ENCODE peak calls at places on chromosomes 3 and 15, in nine cellular contexts. E is Peyer's patch; V is brain microvascular endothelial cell; D is upper lobe of right lung; G is AG09319; A is thoracic aorta; K is coronary artery; F is endothelial cell; N is CD4-positive, alpha-beta T cell. P is an unnamed sample.

GRCh38 chr3:127970966-127971592 is 56.0 kb downstream of the KBTBD12 start:
- DNase-seq in K (no peak), D (no peak), E (no peak), N (no peak), G (peak), V (peak), F (no peak), A (no peak), P (peak)

GRCh38 chr3:180870008-180870733 is 42.3 kb upstream of the FXR1 start:
- DNase-seq in F (peak), K (no peak), E (no peak), N (no peak), V (no peak), G (peak), A (no peak), D (peak), P (peak)

GRCh38 chr3:150251654-150252053 is 156.4 kb upstream of the TSC22D2 start:
- DNase-seq in K (no peak), E (no peak), N (no peak), F (no peak), G (no peak), V (peak), D (no peak), A (no peak), P (peak)

GRCh38 chr15:66670698-66671580 is 31.1 kb upstream of the SMAD6 start:
- DNase-seq in F (peak), A (no peak), N (no peak), G (no peak), V (no peak), D (peak), K (no peak), E (peak), P (no peak)

GRCh38 chr15:48358229-48358641 is 27.0 kb downstream of the DUT start:
- DNase-seq in E (no peak), N (no peak), G (no peak), A (no peak), V (no peak), D (no peak), K (no peak), F (no peak), P (peak)

GRCh38 chr3:71857926-71858325 is 73.0 kb upstream of the PROK2 start:
- DNase-seq in N (no peak), D (no peak), G (no peak), A (no peak), F (no peak), E (no peak), V (no peak), K (no peak), P (no peak)

GRCh38 chr3:196604548-196604947 is 34.9 kb upstream of the NRROS start:
- DNase-seq in E (no peak), D (no peak), A (no peak), G (no peak), V (no peak), N (peak), F (no peak), K (no peak), P (no peak)

GRCh38 chr15:70963199-70963598 is 70.6 kb downstream of the LRRC49 start:
- DNase-seq in F (no peak), N (no peak), D (no peak), E (no peak), V (no peak), K (no peak), G (no peak), A (no peak), P (no peak)

GRCh38 chr3:138423316-138423715 is 11.1 kb upstream of the ESYT3 start:
- DNase-seq in G (no peak), K (no peak), N (no peak), A (no peak), E (no peak), F (no peak), V (no peak), D (no peak), P (no peak)

GRCh38 chr3:34206996-34207395 is 408.6 kb downstream of the PDCD6IP start:
- DNase-seq in K (no peak), V (peak), G (no peak), F (no peak), D (no peak), A (no peak), N (no peak), E (no peak), P (peak)

GRCh38 chr15:39131605-39132004 is 449.3 kb upstream of the THBS1 start:
- DNase-seq in E (no peak), N (no peak), A (no peak), F (no peak), K (no peak), V (no peak), G (no peak), D (no peak), P (no peak)

GRCh38 chr15:88902491-88902835 is 7.1 kb upstream of the HAPLN3 start:
- DNase-seq in K (no peak), F (no peak), A (no peak), E (no peak), V (no peak), N (no peak), D (no peak), G (no peak), P (no peak)

GRCh38 chr3:69848113-69848512 is 108.8 kb downstream of the MITF start:
- DNase-seq in E (no peak), F (no peak), N (no peak), A (no peak), G (no peak), K (no peak), V (no peak), D (no peak), P (no peak)

GRCh38 chr3:107543666-107544065 is 20.9 kb downstream of the BBX start:
- DNase-seq in A (no peak), F (no peak), K (no peak), D (no peak), G (no peak), V (no peak), E (no peak), N (no peak), P (peak)

GRCh38 chr3:123140591-123140990 is 61.2 kb upstream of the SEC22A start:
- DNase-seq in V (no peak), D (peak), F (no peak), K (no peak), E (no peak), N (no peak), G (no peak), A (no peak), P (no peak)

GRCh38 chr3:49701388-49702077 is 12.2 kb downstream of the RNF123 start:
- DNase-seq in F (peak), V (no peak), A (no peak), K (no peak), G (no peak), N (no peak), E (no peak), D (no peak), P (no peak)
- TF ChIP-seq CTCF in F (peak), V (peak), A (no peak), K (peak), G (peak), N (no peak), E (no peak), D (peak), P (peak)

GRCh38 chr3:17195856-17196604 is 311.3 kb downstream of the PLCL2 start:
- DNase-seq in D (no peak), V (no peak), N (no peak), F (no peak), A (no peak), K (no peak), E (no peak), G (no peak), P (peak)
- TF ChIP-seq CTCF in D (peak), V (no peak), N (no peak), F (no peak), A (peak), K (peak), E (no peak), G (peak), P (peak)

DNA sequence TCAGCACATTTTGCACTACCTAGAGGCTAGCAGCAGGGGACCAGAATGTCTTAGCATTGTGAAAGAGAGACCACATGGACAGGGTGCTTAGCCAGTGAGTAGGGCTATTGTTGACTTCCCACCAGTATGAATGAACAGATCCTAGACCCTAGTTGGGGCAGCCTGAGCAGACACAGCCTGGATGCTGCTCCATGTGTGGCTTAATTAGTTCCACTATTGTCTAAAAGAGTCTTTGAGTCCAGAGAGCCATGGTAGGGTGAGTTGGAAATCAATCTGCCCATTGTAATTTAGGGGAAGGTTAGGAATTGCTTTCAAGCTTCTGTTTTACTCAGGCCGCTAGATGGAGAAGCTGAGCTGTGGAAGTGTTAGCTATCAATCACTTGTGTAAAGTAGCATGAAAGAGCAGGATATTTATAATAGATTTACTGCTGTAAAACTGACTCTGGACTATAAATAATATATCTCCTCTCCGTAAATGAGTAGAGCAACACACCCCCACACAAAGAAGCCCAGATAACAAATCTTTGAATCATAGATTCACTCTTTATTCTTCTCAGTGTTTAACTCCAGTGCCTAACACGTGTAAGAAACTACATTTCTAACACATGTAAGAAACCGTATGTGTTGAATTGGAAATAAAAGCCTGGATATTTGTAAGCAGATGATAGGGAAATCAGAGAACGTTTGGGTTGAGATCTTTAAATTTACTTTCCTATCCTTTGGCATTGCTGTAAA is 4.1 kb upstream of the GCSAM start:
- DNase-seq in G (no peak), A (no peak), V (peak), E (no peak), F (peak), N (peak), K (no peak), D (no peak), P (peak)
- TF ChIP-seq CTCF in G (peak), A (no peak), V (peak), E (peak), F (peak), N (peak), K (no peak), D (peak), P (peak)

DNA sequence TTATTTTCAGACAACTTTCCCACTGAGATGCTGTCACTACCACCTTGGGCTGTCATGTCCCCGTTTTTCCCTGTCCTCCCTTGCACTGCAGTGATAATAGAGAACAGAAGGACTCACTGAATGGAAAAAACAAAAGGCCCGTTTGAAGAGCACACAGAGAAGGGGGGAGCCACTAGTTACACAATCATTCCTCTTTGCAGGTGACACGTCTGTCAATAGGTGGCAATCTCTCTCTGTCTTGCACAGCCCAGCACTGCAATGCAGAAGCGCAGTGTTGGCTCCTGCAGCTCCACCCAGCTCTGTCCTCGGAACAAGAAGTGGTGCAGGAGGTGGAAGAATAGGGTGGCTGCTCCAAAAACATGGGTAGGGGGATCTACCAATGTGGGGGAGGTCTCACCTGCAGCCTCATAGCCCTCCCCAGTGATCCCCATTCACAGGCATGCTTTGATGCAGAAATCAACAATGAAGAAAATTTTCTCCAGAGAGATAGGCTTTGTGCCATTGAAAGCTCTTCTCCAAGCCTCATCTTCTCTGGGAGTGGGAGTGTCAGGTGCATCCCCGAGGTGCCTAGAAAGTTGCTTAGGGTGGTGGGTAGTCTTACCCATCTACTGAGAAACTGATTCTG is 31.8 kb downstream of the FSTL1 start:
- DNase-seq in E (peak), N (no peak), G (no peak), F (peak), V (peak), A (no peak), D (peak), K (no peak), P (peak)
- TF ChIP-seq CTCF in E (no peak), N (no peak), G (peak), F (no peak), V (peak), A (no peak), D (peak), K (no peak), P (peak)

GRCh38 chr3:177551431-177551836 is 354.2 kb upstream of the TBL1XR1 start:
- DNase-seq in K (no peak), E (no peak), D (no peak), A (no peak), N (no peak), G (no peak), F (no peak), V (no peak), P (no peak)
- TF ChIP-seq CTCF in K (no peak), E (no peak), D (no peak), A (no peak), N (no peak), G (no peak), F (no peak), V (no peak), P (no peak)

GRCh38 chr3:160653514-160653913 is 23.4 kb upstream of the ARL14 start:
- DNase-seq in N (no peak), E (no peak), K (no peak), F (no peak), A (no peak), V (no peak), D (no peak), G (no peak), P (no peak)
- TF ChIP-seq CTCF in N (no peak), E (no peak), K (no peak), F (no peak), A (no peak), V (no peak), D (no peak), G (no peak), P (peak)

P was measured in choroid plexus epithelial cell.